ENCODE peak calls at places on chromosomes 6 and 20, in seven cellular contexts. D, E, P, R, F, G and U are unnamed samples.

GRCh38 chr6:17042422-17043147 is 59.3 kb upstream of the STMND1 start:
- DNase-seq in G (peak; percentile 79), F (no peak), E (no peak), P (peak; percentile 76), R (no peak), D (no peak), U (peak; percentile 59)

GRCh38 chr6:95232477-95232876 is 344.9 kb upstream of the MANEA start:
- DNase-seq in D (no peak), P (no peak), E (no peak), R (no peak), F (no peak), G (no peak), U (no peak)

GRCh38 chr6:35021014-35021413 is 120.1 kb downstream of the TCP11 start:
- DNase-seq in F (peak; percentile 41), E (peak; percentile 36), D (no peak), R (no peak), P (peak; percentile 19), G (no peak), U (no peak)

GRCh38 chr20:33250666-33251065 is 14.9 kb downstream of the BPIFA1 start:
- DNase-seq in R (no peak), D (no peak), P (no peak), F (no peak), G (no peak), E (no peak), U (no peak)

GRCh38 chr6:16681260-16681873 is 79.9 kb downstream of the ATXN1 start:
- DNase-seq in D (peak; percentile 88), G (peak; percentile 96), R (no peak), P (peak; percentile 95), F (peak; percentile 28), E (no peak), U (peak; percentile 84)

GRCh38 chr6:130223508-130223907 is 757 bp upstream of the SAMD3 start:
- DNase-seq in E (no peak), F (no peak), G (peak; percentile 45), R (peak; percentile 92), D (no peak), P (peak; percentile 12), U (no peak)

GRCh38 chr20:9978395-9979004 is 56.3 kb upstream of the ANKEF1 start:
- DNase-seq in P (peak; percentile 92), E (peak; percentile 17), R (peak; percentile 79), F (no peak), G (peak; percentile 90), D (peak; percentile 84), U (peak; percentile 49)

GRCh38 chr20:61253264-61253639 is 1.2 kb downstream of the CDH4 start:
- DNase-seq in R (no peak), P (no peak), D (no peak), G (peak; percentile 38), E (no peak), F (no peak), U (no peak)

GRCh38 chr20:41232971-41233926 is 84.3 kb downstream of the ZHX3 start:
- DNase-seq in P (peak; percentile 84), F (no peak), D (no peak), R (no peak), E (no peak), G (peak; percentile 86), U (no peak)

GRCh38 chr20:57514273-57514751 is 10.6 kb downstream of the CTCFL start:
- DNase-seq in R (peak; percentile 54), G (peak; percentile 70), F (peak; percentile 45), D (peak; percentile 27), E (peak; percentile 57), P (peak; percentile 85), U (peak; percentile 10)

GRCh38 chr20:47311211-47311610 is 45.3 kb downstream of the ZMYND8 start:
- DNase-seq in R (no peak), D (no peak), F (no peak), P (no peak), E (no peak), G (no peak), U (no peak)

GRCh38 chr6:139371421-139372253 is 2.8 kb downstream of the CITED2 start:
- DNase-seq in R (no peak), P (peak; percentile 36), G (no peak), E (no peak), F (no peak), D (no peak), U (no peak)

GRCh38 chr6:12344949-12345693 is 55.0 kb downstream of the EDN1 start:
- DNase-seq in R (no peak), D (no peak), G (no peak), P (peak; percentile 67), F (no peak), E (no peak), U (no peak)

GRCh38 chr6:94341173-94341572 is 921.8 kb upstream of the EPHA7 start:
- DNase-seq in G (no peak), P (no peak), D (no peak), F (no peak), E (no peak), R (no peak), U (no peak)

GRCh38 chr6:21245488-21245887 is 348.1 kb upstream of the SOX4 start:
- DNase-seq in P (no peak), R (no peak), E (no peak), G (no peak), D (no peak), F (no peak), U (peak; percentile 55)

GRCh38 chr6:43454290-43455033 is 886 bp downstream of the DLK2 start:
- DNase-seq in D (no peak), P (peak; percentile 81), G (peak; percentile 79), R (peak; percentile 77), E (peak; percentile 76), F (peak; percentile 88), U (peak; percentile 25)

GRCh38 chr6:149451361-149452061 is 33.3 kb downstream of the ZC3H12D start:
- DNase-seq in F (peak; percentile 36), P (no peak), R (no peak), E (no peak), G (peak; percentile 32), D (no peak), U (no peak)
- H3K4me3 ChIP-seq in F (peak overlapping the region; percentile 69), P (no peak overlapping the region), R (no peak overlapping the region), E (peak overlapping the region; percentile 41), G (no peak overlapping the region), D (peak overlapping the region; percentile 20), U (no peak overlapping the region)

GRCh38 chr20:51470907-51471411 is 71.6 kb downstream of the NFATC2 start:
- DNase-seq in D (no peak), E (no peak), R (no peak), G (no peak), P (no peak), F (no peak), U (no peak)
- TF ChIP-seq CTCF in D (no peak), E (no peak), R (no peak), G (no peak), P (no peak), F (no peak), U (no peak)

GRCh38 chr6:123802697-123803455 is 789 bp upstream of the NKAIN2 start:
- DNase-seq in E (peak; percentile 27), P (peak; percentile 69), F (peak; percentile 73), G (peak; percentile 92), R (peak; percentile 84), D (peak; percentile 65), U (no peak)

GRCh38 chr6:123804771-123805540 is 1.3 kb downstream of the NKAIN2 start:
- DNase-seq in R (no peak), G (no peak), P (no peak), E (no peak), F (no peak), D (no peak), U (no peak)

GRCh38 chr6:123802351-123802696 is 1.3 kb upstream of the NKAIN2 start:
- DNase-seq in G (no peak), P (no peak), D (no peak), R (no peak), F (no peak), E (no peak), U (peak; percentile 94)

GRCh38 chr6:123803862-123804681 is at the start of gene NKAIN2:
- DNase-seq in F (peak; percentile 20), E (no peak), R (peak; percentile 15), D (no peak), G (peak; percentile 35), P (no peak), U (no peak)

GRCh38 chr6:123803456-123803861 is 206 bp upstream of the NKAIN2 start:
- DNase-seq in E (no peak), P (no peak), R (no peak), F (no peak), D (no peak), G (no peak), U (no peak)
- H3K4me3 ChIP-seq in E (peak overlapping the region; percentile 28), P (peak overlapping the region; percentile 55), R (peak overlapping the region; percentile 34), F (peak overlapping the region; percentile 70), D (peak overlapping the region; percentile 79), G (peak overlapping the region; percentile 35), U (peak overlapping the region; percentile 66)

DNA sequence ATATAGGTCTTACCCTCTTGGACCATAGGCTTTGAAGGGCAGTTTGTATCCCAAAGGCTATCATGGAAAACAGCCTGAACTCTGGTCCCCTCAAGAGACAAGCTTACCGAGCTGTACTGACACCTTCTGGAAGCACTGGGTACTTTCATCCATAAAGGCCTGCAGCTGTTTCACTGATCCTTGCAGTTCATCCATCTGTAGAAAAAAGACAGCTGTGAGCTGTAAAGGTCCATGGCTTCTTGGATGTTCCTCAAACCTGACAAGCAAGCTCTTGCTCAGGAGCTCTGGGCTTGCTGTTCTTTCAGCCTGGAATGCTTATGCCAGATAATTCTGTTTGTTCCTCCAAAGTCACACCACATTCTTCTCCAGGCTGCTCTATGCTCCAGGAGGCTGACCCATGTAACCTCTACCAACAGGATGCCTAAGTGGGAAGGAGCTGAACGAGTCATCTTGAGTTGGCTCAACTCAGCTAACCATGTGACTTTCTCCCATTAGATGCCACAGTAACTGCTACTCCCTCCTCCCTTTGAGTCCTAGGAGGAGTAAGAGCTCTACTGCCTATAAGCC is 8.8 kb upstream of the NDRG3 start:
- DNase-seq in E (peak; percentile 44), R (peak; percentile 67), P (peak; percentile 88), G (peak; percentile 73), D (peak; percentile 78), F (no peak), U (peak; percentile 33)
- TF ChIP-seq CTCF in E (peak; percentile 64), R (peak; percentile 72), P (peak; percentile 90), G (peak; percentile 81), D (peak; percentile 84), F (peak; percentile 89), U (peak; percentile 91)